ENCODE peak calls at places on chromosomes 1 and 21, in seven cellular contexts. F is GM03348; J is mesothelial cell of epicardium; S is astrocyte of the spinal cord; T is effector CD8-positive, alpha-beta T cell; Q is NCI-H82; A is tibial nerve. I is an unnamed sample.

GRCh38 chr1:114737314-114737713 is 20.5 kb downstream of the CSDE1 start:
- DNase-seq in F (no peak), J (no peak), S (no peak), T (no peak), Q (no peak), A (no peak), I (no peak)

GRCh38 chr1:193111641-193112090 is 6.5 kb upstream of the GLRX2 start:
- DNase-seq in F (peak), J (no peak), S (peak), T (no peak), Q (no peak), A (peak), I (no peak)

GRCh38 chr21:37263827-37264226 is 3.3 kb downstream of the VPS26C start:
- DNase-seq in F (peak), J (no peak), S (peak), T (no peak), Q (peak), A (no peak), I (peak)

GRCh38 chr1:216183427-216183826 is 239.8 kb downstream of the USH2A start:
- DNase-seq in F (peak), J (no peak), S (no peak), T (no peak), Q (peak), A (no peak), I (peak)

GRCh38 chr1:27332536-27333281 is 9.1 kb upstream of the SYTL1 start:
- DNase-seq in F (peak), J (peak), S (peak), T (peak), Q (peak), A (no peak), I (peak)

GRCh38 chr21:31261759-31262158 is 82.3 kb downstream of the TIAM1 start:
- DNase-seq in F (no peak), J (no peak), S (no peak), T (no peak), Q (no peak), A (no peak), I (no peak)

GRCh38 chr1:92488416-92488815 is 1.7 kb upstream of the GFI1 start:
- DNase-seq in F (no peak), J (no peak), S (no peak), T (no peak), Q (no peak), A (no peak), I (no peak)

GRCh38 chr1:27057389-27057788 is 44.7 kb upstream of the TENT5B start:
- DNase-seq in F (no peak), J (no peak), S (no peak), T (no peak), Q (peak), A (no peak), I (no peak)

GRCh38 chr1:45348966-45349677 is 8.9 kb upstream of the MUTYH start:
- DNase-seq in F (no peak), J (no peak), S (no peak), T (no peak), Q (no peak), A (no peak), I (no peak)

GRCh38 chr1:221670081-221670480 is 71.8 kb downstream of the DUSP10 start:
- DNase-seq in F (peak), J (no peak), S (no peak), T (no peak), Q (no peak), A (no peak), I (no peak)

GRCh38 chr1:182054698-182055326 is 6.7 kb downstream of the ZNF648 start:
- DNase-seq in F (no peak), J (no peak), S (peak), T (peak), Q (peak), A (peak), I (peak)

GRCh38 chr1:159239551-159240220 is 35.0 kb downstream of the ACKR1 start:
- DNase-seq in F (no peak), J (no peak), S (no peak), T (no peak), Q (no peak), A (no peak), I (no peak)

GRCh38 chr1:14415396-14415795 is 183.1 kb upstream of the KAZN start:
- DNase-seq in F (no peak), J (no peak), S (no peak), T (no peak), Q (peak), A (no peak), I (peak)

GRCh38 chr1:112698366-112699310 is 8.3 kb downstream of the RHOC start:
- DNase-seq in F (no peak), J (no peak), S (no peak), T (no peak), Q (peak), A (no peak), I (no peak)